ENCODE peak calls at places on chromosomes 11 and 22, in ten cellular contexts. L is H1, M is neural crest cell, F is coronary artery, Z is GOT3, U is iPS-NIHi11, S is mucosa of descending colon, X is DMS153, V is HTR-8/SVneo, W is fibroblast of lung. H is an unnamed sample.

GRCh38 chr22:23215294-23216204 is 35.2 kb downstream of the BCR start:
- DNase-seq in X (no peak), F (no peak), Z (no peak), L (no peak), S (no peak), V (no peak), W (peak), M (no peak), U (no peak), H (no peak)

GRCh38 chr11:33063326-33063775 is 24.0 kb downstream of the TCP11L1 start:
- DNase-seq in U (no peak), Z (no peak), S (no peak), F (no peak), M (no peak), X (no peak), V (no peak), L (no peak), W (peak), H (no peak)

GRCh38 chr11:122776546-122776945 is 61.8 kb upstream of the CRTAM start:
- DNase-seq in M (no peak), L (no peak), W (no peak), Z (no peak), V (no peak), S (no peak), U (no peak), F (no peak), X (no peak), H (no peak)

GRCh38 chr11:36066891-36067290 is 123.0 kb downstream of the LDLRAD3 start:
- DNase-seq in U (no peak), Z (no peak), X (no peak), W (no peak), S (no peak), M (no peak), F (no peak), V (no peak), L (no peak), H (no peak)

GRCh38 chr22:19867617-19868016 is 12.9 kb upstream of the GNB1L start:
- DNase-seq in V (no peak), W (no peak), U (no peak), F (no peak), Z (no peak), S (peak), L (no peak), M (no peak), X (no peak), H (no peak)

GRCh38 chr22:36409911-36410756 is 22.4 kb upstream of the MYH9 start:
- DNase-seq in V (no peak), U (peak), L (peak), F (no peak), W (peak), M (peak), S (peak), Z (no peak), X (peak), H (no peak)

GRCh38 chr11:85414175-85414574 is 213.0 kb downstream of the DLG2 start:
- DNase-seq in M (no peak), F (no peak), W (no peak), L (no peak), U (no peak), V (no peak), X (no peak), S (no peak), Z (no peak), H (no peak)

GRCh38 chr11:45087301-45087700 is 59.1 kb upstream of the PRDM11 start:
- DNase-seq in W (no peak), Z (no peak), X (peak), S (no peak), M (no peak), V (no peak), U (no peak), F (no peak), L (no peak), H (no peak)

GRCh38 chr11:76834151-76834550 is 26.6 kb upstream of the ACER3 start:
- DNase-seq in F (no peak), S (no peak), Z (no peak), V (no peak), L (no peak), W (no peak), X (no peak), M (no peak), U (no peak), H (no peak)

GRCh38 chr11:72787262-72788104 is 6.4 kb downstream of the STARD10 start:
- DNase-seq in S (peak), W (no peak), L (peak), U (peak), X (peak), Z (no peak), M (no peak), V (no peak), F (no peak), H (no peak)

GRCh38 chr11:110065189-110065588 is 28.0 kb upstream of the ZC3H12C start:
- DNase-seq in V (no peak), U (no peak), W (no peak), Z (no peak), M (no peak), S (no peak), F (no peak), L (no peak), X (no peak), H (no peak)

GRCh38 chr11:84358034-84358433 is 1071.9 kb upstream of the CCDC90B start:
- DNase-seq in L (no peak), U (no peak), V (no peak), X (no peak), S (no peak), W (no peak), Z (no peak), M (no peak), F (no peak), H (no peak)

GRCh38 chr22:37187552-37187890 is 526 bp downstream of the C1QTNF6 start:
- DNase-seq in W (peak), S (no peak), X (peak), M (no peak), L (no peak), V (no peak), F (no peak), U (no peak), Z (no peak), H (no peak)

GRCh38 chr22:44741929-44742328 is 10.4 kb upstream of the ARHGAP8 start:
- DNase-seq in M (no peak), X (no peak), Z (no peak), V (no peak), W (no peak), L (no peak), U (no peak), S (peak), F (no peak), H (no peak)

H was measured in mesenteric fat pad.